ENCODE peak calls at places on chromosomes 3 and 15, in four cellular contexts. B is lower lobe of right lung; O is psoas muscle; J is activated T-cell treated with anti-CD3 and anti-CD28 coated beads, Interleukin-2, amount 50 U/mL, for 1 hour. T is an unnamed sample.

GRCh38 chr3:15646924-15647511 is 45.5 kb downstream of the BTD start:
- DNase-seq in B (no peak), O (peak; percentile 81), J (no peak), T (no peak)

GRCh38 chr3:186514296-186515002 is 29.7 kb downstream of the CRYGS start:
- DNase-seq in B (no peak), O (no peak), J (no peak), T (no peak)

GRCh38 chr3:184574552-184575430 is 13.2 kb downstream of the EPHB3 start:
- DNase-seq in B (no peak), O (no peak), J (no peak), T (no peak)

GRCh38 chr3:172321035-172321434 is 127.2 kb downstream of the GHSR start:
- DNase-seq in B (no peak), O (no peak), J (no peak), T (no peak)

GRCh38 chr15:78100886-78101285 is 8.5 kb downstream of the SH2D7 start:
- DNase-seq in B (peak; percentile 14), O (no peak), J (no peak), T (no peak)

GRCh38 chr3:176919836-176920760 is 277.2 kb downstream of the TBL1XR1 start:
- DNase-seq in B (no peak), O (no peak), J (no peak), T (no peak)

GRCh38 chr15:49624046-49624445 is 3.2 kb downstream of the DTWD1 start:
- DNase-seq in B (no peak), O (no peak), J (no peak), T (no peak)

GRCh38 chr3:152508705-152509104 is 240.0 kb downstream of the MBNL1 start:
- DNase-seq in B (no peak), O (no peak), J (no peak), T (no peak)

GRCh38 chr15:39631357-39631756 is 50.5 kb downstream of the THBS1 start:
- DNase-seq in B (no peak), O (no peak), J (no peak), T (no peak)

GRCh38 chr15:101664303-101664913 is 12.2 kb upstream of the TM2D3 start:
- DNase-seq in B (no peak), O (no peak), J (no peak), T (no peak)

GRCh38 chr15:82812994-82813393 is 3.6 kb downstream of the WHAMM start:
- DNase-seq in B (no peak), O (no peak), J (no peak), T (no peak)

T was measured in activated B cell treated with CpG ODN at 0.5 μM for 24 hours.